ENCODE peak calls at places on chromosomes 4 and X, in seven cellular contexts. Y is GM23338, D is AG04450, T is Calu3, E is neural crest cell, G is GM06990, U is progenitor cell of endocrine pancreas. S is an unnamed sample.

GRCh38 chr4:2803624-2804448 is 11.0 kb downstream of the SH3BP2 start:
- DNase-seq in Y (no peak), D (no peak), T (no peak), E (no peak), G (no peak), U (no peak), S (no peak)

GRCh38 chr4:144449623-144450022 is 196.3 kb upstream of the HHIP start:
- DNase-seq in Y (no peak), D (no peak), T (no peak), E (no peak), G (no peak), U (no peak), S (no peak)

GRCh38 chr4:73803213-73803612 is 33.3 kb upstream of the CXCL6 start:
- DNase-seq in Y (no peak), D (no peak), T (no peak), E (no peak), G (no peak), U (no peak), S (no peak)

GRCh38 chr4:109752545-109752944 is 22.7 kb upstream of the PLA2G12A start:
- DNase-seq in Y (no peak), D (no peak), T (no peak), E (no peak), G (no peak), U (no peak), S (no peak)

GRCh38 chr4:134777626-134778025 is 576.0 kb upstream of the PABPC4L start:
- DNase-seq in Y (peak), D (no peak), T (peak), E (no peak), G (no peak), U (no peak), S (no peak)

GRCh38 chr4:102042843-102043802 is 252.6 kb downstream of the BANK1 start:
- DNase-seq in Y (no peak), D (no peak), T (no peak), E (no peak), G (no peak), U (no peak), S (no peak)

GRCh38 chrX:20523626-20524312 is 257.1 kb upstream of the RPS6KA3 start:
- DNase-seq in Y (no peak), D (no peak), T (no peak), E (no peak), G (no peak), U (no peak), S (no peak)

GRCh38 chrX:71178908-71179307 is 34.3 kb downstream of the NLGN3 start:
- DNase-seq in Y (peak), D (peak), T (peak), E (peak), G (no peak), U (no peak), S (no peak)

GRCh38 chr4:108170729-108171540 is 2.2 kb upstream of the LEF1 start:
- DNase-seq in Y (peak), D (no peak), T (no peak), E (no peak), G (no peak), U (no peak), S (no peak)

GRCh38 chr4:122588453-122589238 is 32.2 kb downstream of the IL21 start:
- DNase-seq in Y (no peak), D (peak), T (no peak), E (no peak), G (no peak), U (no peak), S (no peak)

GRCh38 chr4:77586953-77587383 is 18.7 kb upstream of the CXCL13 start:
- DNase-seq in Y (no peak), D (no peak), T (peak), E (no peak), G (peak), U (no peak), S (no peak)

GRCh38 chr4:87270144-87270543 is 49.7 kb upstream of the KLHL8 start:
- DNase-seq in Y (peak), D (peak), T (peak), E (peak), G (no peak), U (no peak), S (no peak)
- TF ChIP-seq CTCF in Y (peak), D (peak), T (no peak), E (peak), G (peak), U (peak), S (peak)

GRCh38 chrX:112913807-112914206 is 73.2 kb upstream of the AMOT start:
- DNase-seq in Y (peak), D (no peak), T (no peak), E (no peak), G (no peak), U (no peak), S (no peak)

DNA sequence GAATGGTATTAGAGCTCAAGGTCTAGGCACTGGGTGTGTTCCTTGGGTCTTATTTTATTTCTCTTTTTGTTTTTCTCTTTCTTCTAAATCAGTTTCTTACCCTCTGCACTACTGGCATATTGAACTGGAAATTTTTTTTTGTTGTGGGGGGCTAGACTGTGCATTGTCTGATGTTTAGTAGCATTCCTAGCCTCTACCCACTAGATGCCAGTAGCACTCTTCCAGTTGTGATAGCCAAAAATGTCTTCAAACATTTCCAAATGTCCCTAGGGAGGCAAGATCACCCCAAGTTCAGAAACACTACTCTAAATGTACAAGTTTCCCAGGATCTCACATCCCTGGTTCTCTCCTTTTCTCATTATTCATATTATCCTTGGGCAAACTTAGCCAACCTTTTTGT is 69.8 kb upstream of the AMOT start:
- DNase-seq in Y (no peak), D (no peak), T (no peak), E (no peak), G (no peak), U (no peak), S (no peak)
- TF ChIP-seq CTCF in Y (peak), D (no peak), T (no peak), E (no peak), G (no peak), U (no peak), S (no peak)

DNA sequence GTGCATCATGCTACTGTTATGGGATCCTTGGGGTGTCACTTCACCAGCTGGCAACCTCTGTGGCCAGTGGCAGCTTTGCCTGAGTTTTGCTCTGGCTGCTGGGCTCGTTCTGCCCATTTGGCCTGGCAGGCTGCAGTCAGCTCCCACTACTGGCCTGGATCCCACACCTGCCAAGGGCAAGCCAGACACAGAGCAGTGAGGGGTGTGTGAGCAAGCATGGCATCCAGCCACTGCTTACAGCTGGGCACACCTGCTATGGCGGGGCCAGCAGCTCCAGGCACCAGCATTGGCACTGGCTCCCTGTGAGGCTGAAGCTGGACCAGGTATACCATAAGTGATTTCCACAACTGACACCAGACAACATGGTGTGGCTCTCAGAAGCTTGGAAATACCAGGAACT is 183.4 kb downstream of the NPFFR2 start:
- DNase-seq in Y (no peak), D (no peak), T (no peak), E (no peak), G (no peak), U (no peak), S (no peak)
- TF ChIP-seq CTCF in Y (no peak), D (no peak), T (no peak), E (no peak), G (no peak), U (no peak), S (no peak)

DNA sequence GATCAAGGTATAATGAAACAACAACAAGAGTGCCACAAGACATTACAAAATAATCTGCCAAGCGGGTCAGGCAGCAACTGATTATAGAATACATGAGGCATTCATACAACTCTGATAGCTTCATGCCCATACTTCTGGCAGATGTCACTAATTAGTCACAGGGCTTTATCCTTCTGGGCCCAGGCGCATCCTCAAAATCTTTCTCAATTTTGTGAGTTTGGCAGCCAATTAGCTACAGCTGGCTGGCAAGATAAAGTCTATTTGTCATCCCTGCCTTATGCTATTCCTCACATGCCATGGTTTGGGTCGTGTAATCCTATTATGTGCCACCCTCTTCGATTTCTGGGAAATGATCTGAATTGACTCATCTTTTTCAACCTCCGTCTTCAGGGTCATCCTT is 254.3 kb downstream of the PACRGL start:
- DNase-seq in Y (no peak), D (no peak), T (no peak), E (no peak), G (no peak), U (no peak), S (no peak)
- TF ChIP-seq CTCF in Y (no peak), D (no peak), T (no peak), E (no peak), G (no peak), U (no peak), S (no peak)

GRCh38 chrX:153739754-153740486 is 15.3 kb downstream of the ABCD1 start:
- DNase-seq in Y (peak), D (no peak), T (no peak), E (no peak), G (no peak), U (no peak), S (no peak)

GRCh38 chrX:153741446-153741845 is 16.8 kb downstream of the ABCD1 start:
- DNase-seq in Y (no peak), D (no peak), T (no peak), E (no peak), G (no peak), U (no peak), S (no peak)

GRCh38 chrX:153740631-153741222 is 16.1 kb downstream of the ABCD1 start:
- DNase-seq in Y (no peak), D (no peak), T (no peak), E (no peak), G (no peak), U (no peak), S (no peak)

GRCh38 chrX:153746359-153746758 is 17.7 kb upstream of the PLXNB3 start:
- DNase-seq in Y (no peak), D (no peak), T (no peak), E (no peak), G (no peak), U (no peak), S (no peak)

DNA sequence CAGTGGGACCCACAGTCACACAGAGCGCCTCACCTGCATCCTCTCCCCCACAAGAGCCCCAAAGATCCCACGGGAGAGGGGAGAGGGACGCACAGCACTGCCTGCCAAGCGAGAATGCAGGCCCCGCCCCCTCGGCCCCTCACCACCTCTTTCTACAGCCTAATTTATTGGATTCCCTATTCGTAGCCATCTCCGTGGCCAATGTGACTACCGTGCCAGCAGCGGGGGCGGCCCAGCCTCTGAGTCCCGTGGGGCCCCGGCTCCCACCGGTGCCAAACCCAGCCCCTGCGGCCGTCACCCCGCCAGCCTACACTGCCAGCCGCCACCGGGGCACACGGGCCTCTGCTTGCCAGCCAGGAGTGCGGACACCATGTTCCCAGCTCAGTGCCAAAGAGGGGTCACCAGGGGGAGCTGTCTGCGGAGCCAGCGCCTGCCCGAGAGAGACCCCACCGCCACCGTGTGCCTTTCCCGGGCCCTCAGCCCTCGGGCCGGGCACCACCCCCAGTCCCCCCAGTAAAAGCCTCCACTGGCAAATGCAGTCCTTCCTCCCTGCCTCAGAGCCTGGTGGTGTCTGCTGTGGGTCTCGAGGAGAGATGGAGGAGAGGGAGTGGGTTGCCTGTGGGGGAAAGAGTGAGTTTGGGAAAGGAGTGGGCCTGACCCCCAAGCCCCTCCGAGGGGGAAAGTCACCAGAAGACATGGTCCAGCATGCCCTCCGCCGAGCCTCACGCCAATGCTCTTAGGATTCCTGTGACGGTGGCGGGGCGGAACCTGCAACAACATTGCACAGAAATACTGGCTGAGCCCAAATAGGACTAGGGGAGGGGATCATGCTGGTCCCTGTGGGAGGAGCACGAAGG is 19.6 kb upstream of the PLXNB3 start:
- DNase-seq in Y (peak), D (no peak), T (no peak), E (peak), G (no peak), U (no peak), S (no peak)
- TF ChIP-seq CTCF in Y (peak), D (peak), T (no peak), E (peak), G (peak), U (peak), S (peak)

GRCh38 chr4:113636438-113636818 is 125.1 kb downstream of the CAMK2D start:
- DNase-seq in Y (peak), D (no peak), T (no peak), E (no peak), G (peak), U (no peak), S (no peak)
- TF ChIP-seq CTCF in Y (peak), D (no peak), T (no peak), E (no peak), G (peak), U (no peak), S (no peak)

GRCh38 chr4:25795566-25796454 is 67.0 kb downstream of the SEL1L3 start:
- DNase-seq in Y (peak), D (peak), T (no peak), E (peak), G (no peak), U (no peak), S (no peak)
- TF ChIP-seq CTCF in Y (peak), D (no peak), T (no peak), E (no peak), G (no peak), U (no peak), S (peak)